ENCODE peak calls at places on chromosomes 12 and 14, in seven cellular contexts. M is AG09309; E is CD8-positive, alpha-beta T cell; D is naive thymus-derived CD4-positive, alpha-beta T cell; S is right cardiac atrium; Y is fibroblast of the aortic adventitia; U is fibroblast of lung. J is an unnamed sample.

GRCh38 chr14:93410021-93410420 is 20.7 kb upstream of the UNC79 start:
- DNase-seq in M (no peak), E (no peak), D (no peak), S (no peak), Y (no peak), U (no peak), J (no peak)

GRCh38 chr12:47636908-47637780 is 68.7 kb downstream of the RPAP3 start:
- DNase-seq in M (no peak), E (no peak), D (no peak), S (no peak), Y (peak; percentile 20), U (no peak), J (no peak)

GRCh38 chr14:90140956-90141316 is 79.1 kb downstream of the KCNK13 start:
- DNase-seq in M (no peak), E (no peak), D (no peak), S (no peak), Y (peak; percentile 29), U (peak; percentile 88), J (peak; percentile 13)

GRCh38 chr12:62698701-62699101 is 232.1 kb downstream of the MON2 start:
- DNase-seq in M (no peak), E (no peak), D (no peak), S (no peak), Y (peak; percentile 92), U (peak; percentile 85), J (no peak)

GRCh38 chr12:61367281-61367785 is 892.9 kb upstream of the USP15 start:
- DNase-seq in M (no peak), E (no peak), D (no peak), S (no peak), Y (no peak), U (no peak), J (no peak)

GRCh38 chr14:72457641-72458040 is 436.3 kb downstream of the DPF3 start:
- DNase-seq in M (peak; percentile 70), E (no peak), D (no peak), S (no peak), Y (peak; percentile 32), U (peak; percentile 91), J (peak; percentile 32)

GRCh38 chr12:113222730-113223531 is 1.7 kb downstream of the TPCN1 start:
- DNase-seq in M (peak; percentile 64), E (no peak), D (no peak), S (peak; percentile 80), Y (peak; percentile 88), U (peak; percentile 85), J (peak; percentile 84)

GRCh38 chr12:104213952-104214351 is 1.6 kb upstream of the TXNRD1 start:
- DNase-seq in M (peak; percentile 93), E (no peak), D (no peak), S (no peak), Y (peak; percentile 66), U (peak; percentile 86), J (peak; percentile 68)

GRCh38 chr12:113231275-113232231 is 10.3 kb downstream of the TPCN1 start:
- DNase-seq in M (no peak), E (no peak), D (no peak), S (no peak), Y (peak; percentile 30), U (peak; percentile 97), J (no peak)

GRCh38 chr14:22517117-22517720 is 71.8 kb downstream of the DAD1 start:
- DNase-seq in M (no peak), E (no peak), D (no peak), S (no peak), Y (no peak), U (no peak), J (no peak)

GRCh38 chr12:116916714-116917114 is 6.0 kb downstream of the FBXW8 start:
- DNase-seq in M (peak; percentile 58), E (peak; percentile 70), D (no peak), S (no peak), Y (peak; percentile 66), U (peak; percentile 91), J (no peak)

GRCh38 chr12:132243596-132244289 is 85.6 kb downstream of the GALNT9 start:
- DNase-seq in M (no peak), E (no peak), D (no peak), S (peak; percentile 49), Y (no peak), U (no peak), J (no peak)

DNA sequence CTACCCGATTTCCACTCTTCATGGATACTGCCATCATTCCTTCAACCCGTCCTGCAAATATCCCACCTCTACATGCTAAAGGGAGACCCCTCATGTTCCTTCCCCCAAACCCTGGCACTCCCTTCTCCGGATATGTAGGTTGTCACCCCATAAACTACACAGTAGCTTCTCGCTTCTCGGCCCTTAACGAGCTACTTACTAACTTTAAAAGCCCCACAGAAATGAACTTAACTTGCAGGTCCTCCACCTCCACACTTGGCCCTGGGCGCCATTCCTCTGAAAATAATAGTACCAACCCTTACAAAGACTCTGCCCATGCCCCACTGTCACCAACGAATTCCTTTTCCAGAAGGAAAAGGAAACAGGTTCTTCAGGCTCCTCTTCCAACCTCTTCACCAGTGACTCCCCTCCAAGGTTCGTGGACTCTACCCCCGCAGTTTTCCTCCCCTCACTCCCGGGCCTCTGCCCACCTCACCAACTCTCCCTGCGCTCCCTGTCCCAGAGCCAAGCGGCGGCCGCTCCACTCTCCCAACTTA is 1.2 kb downstream of the SPPL3 start:
- DNase-seq in M (no peak), E (no peak), D (no peak), S (no peak), Y (no peak), U (no peak), J (no peak)
- H3K4me3 ChIP-seq in M (peak overlapping the region; percentile 97), E (peak overlapping the region; percentile 82), D (peak overlapping the region; percentile 83), S (peak overlapping the region; percentile 98), Y (peak overlapping the region; percentile 95), U (peak overlapping the region; percentile 60), J (peak overlapping the region; percentile 77)

DNA sequence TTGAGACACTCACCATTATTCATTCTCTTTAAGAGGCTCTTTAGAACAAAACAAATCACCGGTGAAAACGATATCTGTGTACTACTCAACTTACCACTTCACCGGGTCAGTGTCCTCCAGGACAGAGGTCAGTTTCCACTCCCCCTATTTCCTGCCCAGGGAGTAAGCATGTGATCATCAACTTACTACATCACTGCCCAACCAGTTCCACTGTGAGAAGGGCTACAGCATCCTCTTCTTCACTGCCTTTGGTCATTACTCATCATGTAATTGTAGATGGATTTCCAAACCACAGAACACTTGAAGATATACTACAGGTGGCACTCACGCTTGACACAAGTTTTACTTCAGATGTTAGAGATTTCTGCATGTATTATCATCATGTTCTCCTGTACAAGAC is 5.7 kb downstream of the TMCC3 start:
- DNase-seq in M (peak; percentile 32), E (no peak), D (no peak), S (no peak), Y (peak; percentile 30), U (peak; percentile 88), J (peak; percentile 73)
- H3K4me3 ChIP-seq in M (no peak overlapping the region), E (no peak overlapping the region), D (no peak overlapping the region), S (no peak overlapping the region), Y (no peak overlapping the region), U (no peak overlapping the region), J (peak overlapping the region; percentile 15)

GRCh38 chr14:50823763-50824636 is 7.0 kb downstream of the NIN start:
- DNase-seq in M (no peak), E (no peak), D (no peak), S (no peak), Y (no peak), U (peak; percentile 39), J (no peak)
- H3K4me3 ChIP-seq in M (no peak overlapping the region), E (peak overlapping the region; percentile 28), D (peak overlapping the region; percentile 48), S (no peak overlapping the region), Y (no peak overlapping the region), U (no peak overlapping the region), J (no peak overlapping the region)

GRCh38 chr12:122096014-122096413 is 17.5 kb downstream of the MLXIP start:
- DNase-seq in M (no peak), E (no peak), D (no peak), S (no peak), Y (no peak), U (no peak), J (no peak)
- H3K4me3 ChIP-seq in M (no peak overlapping the region), E (no peak overlapping the region), D (no peak overlapping the region), S (no peak overlapping the region), Y (no peak overlapping the region), U (no peak overlapping the region), J (no peak overlapping the region)

DNA sequence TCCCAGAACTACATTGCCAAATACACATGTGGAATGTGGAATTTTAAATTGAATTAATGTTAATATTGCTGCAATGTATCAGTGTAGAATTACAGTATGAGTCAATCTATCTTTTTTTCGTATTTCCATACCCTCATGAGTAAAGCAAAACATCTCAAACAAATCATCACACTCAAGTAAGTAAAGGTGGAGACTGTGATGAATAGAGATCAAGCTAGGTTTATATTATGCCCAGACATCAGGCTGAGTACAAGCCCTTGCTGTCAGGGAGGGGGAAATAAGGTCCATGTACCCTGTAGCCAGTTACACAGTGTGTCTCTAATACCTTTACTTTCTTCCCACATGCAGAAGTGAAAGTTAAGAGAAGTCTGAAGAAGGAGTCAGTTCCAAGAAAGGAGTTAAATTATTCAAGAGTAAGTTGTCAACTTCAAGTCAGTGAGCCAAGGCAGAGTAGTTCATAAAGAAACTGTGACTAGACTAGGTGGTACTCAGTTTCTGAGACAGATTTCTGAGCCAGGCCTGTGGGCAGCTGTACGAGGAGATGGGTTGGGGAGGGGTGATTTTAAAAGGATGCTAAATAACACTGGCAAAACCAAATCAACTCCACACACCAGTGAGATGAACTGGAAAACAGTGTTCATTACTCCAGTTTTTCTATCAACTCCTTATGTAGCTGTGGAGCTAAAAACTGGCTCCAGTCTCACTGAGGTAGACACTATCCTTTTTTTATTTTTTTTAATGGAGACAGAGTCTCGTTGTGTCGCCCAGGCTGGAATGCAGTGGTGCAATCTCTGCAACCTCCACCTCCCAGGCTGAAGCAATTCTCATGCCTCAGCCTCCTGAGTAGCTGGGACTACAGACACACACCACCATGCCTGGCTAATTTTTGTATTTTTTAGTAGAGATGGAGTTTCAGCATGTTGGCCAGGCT is 23.8 kb upstream of the STK38L start:
- DNase-seq in M (no peak), E (no peak), D (no peak), S (no peak), Y (peak; percentile 68), U (peak; percentile 16), J (no peak)
- H3K4me3 ChIP-seq in M (no peak overlapping the region), E (no peak overlapping the region), D (no peak overlapping the region), S (no peak overlapping the region), Y (no peak overlapping the region), U (no peak overlapping the region), J (no peak overlapping the region)